ENCODE peak calls at places on chromosomes 3 and 15, in six cellular contexts. One of them, this sample, is unnamed.
A peak's percentile ranks its signal among the peaks of the same experiment; 100 is the strongest.

GRCh38 chr15:58039260-58040035 is 26.1 kb downstream of the ALDH1A2 start:
- DNase-seq in activated CD8-positive, alpha-beta memory T cell treated with anti-CD3 and anti-CD28 coated beads for 24 hours: no peak
- DNase-seq in AG04450: no peak
- DNase-seq in tibial nerve: no peak
- DNase-seq in choroid plexus epithelial cell: no peak
- DNase-seq in pulmonary artery endothelial cell: no peak
- DNase-seq in this sample: no peak

GRCh38 chr3:49600781-49601180 is 46.5 kb downstream of the BSN start:
- DNase-seq in choroid plexus epithelial cell: no peak
- DNase-seq in activated CD8-positive, alpha-beta memory T cell treated with anti-CD3 and anti-CD28 coated beads for 24 hours: no peak
- DNase-seq in pulmonary artery endothelial cell: no peak
- DNase-seq in tibial nerve: no peak
- DNase-seq in AG04450: no peak
- DNase-seq in this sample: peak; percentile 64

GRCh38 chr15:57281357-57281756 is 94.9 kb upstream of the CGNL1 start:
- DNase-seq in tibial nerve: no peak
- DNase-seq in pulmonary artery endothelial cell: no peak
- DNase-seq in choroid plexus epithelial cell: no peak
- DNase-seq in activated CD8-positive, alpha-beta memory T cell treated with anti-CD3 and anti-CD28 coated beads for 24 hours: no peak
- DNase-seq in AG04450: no peak
- DNase-seq in this sample: no peak

GRCh38 chr3:39019299-39019698 is 32.4 kb downstream of the SCN11A start:
- DNase-seq in tibial nerve: no peak
- DNase-seq in activated CD8-positive, alpha-beta memory T cell treated with anti-CD3 and anti-CD28 coated beads for 24 hours: no peak
- DNase-seq in choroid plexus epithelial cell: no peak
- DNase-seq in AG04450: no peak
- DNase-seq in pulmonary artery endothelial cell: no peak
- DNase-seq in this sample: no peak

GRCh38 chr3:177824190-177824786 is 627.0 kb upstream of the TBL1XR1 start:
- DNase-seq in pulmonary artery endothelial cell: peak; percentile 64
- DNase-seq in AG04450: no peak
- DNase-seq in tibial nerve: peak; percentile 57
- DNase-seq in choroid plexus epithelial cell: peak; percentile 89
- DNase-seq in activated CD8-positive, alpha-beta memory T cell treated with anti-CD3 and anti-CD28 coated beads for 24 hours: no peak
- DNase-seq in this sample: no peak

GRCh38 chr3:126982125-126982521 is 792 bp upstream of the PLXNA1 start:
- DNase-seq in choroid plexus epithelial cell: peak; percentile 19
- DNase-seq in tibial nerve: no peak
- DNase-seq in activated CD8-positive, alpha-beta memory T cell treated with anti-CD3 and anti-CD28 coated beads for 24 hours: no peak
- DNase-seq in pulmonary artery endothelial cell: no peak
- DNase-seq in AG04450: no peak
- DNase-seq in this sample: no peak

GRCh38 chr15:58232273-58233065 is 94.3 kb downstream of the AQP9 start:
- DNase-seq in tibial nerve: no peak
- DNase-seq in AG04450: no peak
- DNase-seq in choroid plexus epithelial cell: no peak
- DNase-seq in pulmonary artery endothelial cell: no peak
- DNase-seq in activated CD8-positive, alpha-beta memory T cell treated with anti-CD3 and anti-CD28 coated beads for 24 hours: no peak
- DNase-seq in this sample: no peak

GRCh38 chr15:100710213-100710612 is 107.8 kb downstream of the ASB7 start:
- DNase-seq in pulmonary artery endothelial cell: no peak
- DNase-seq in choroid plexus epithelial cell: no peak
- DNase-seq in tibial nerve: no peak
- DNase-seq in AG04450: no peak
- DNase-seq in activated CD8-positive, alpha-beta memory T cell treated with anti-CD3 and anti-CD28 coated beads for 24 hours: peak; percentile 15
- DNase-seq in this sample: no peak

GRCh38 chr3:189827108-189827507 is 195.9 kb downstream of the TP63 start:
- DNase-seq in pulmonary artery endothelial cell: no peak
- DNase-seq in AG04450: no peak
- DNase-seq in activated CD8-positive, alpha-beta memory T cell treated with anti-CD3 and anti-CD28 coated beads for 24 hours: no peak
- DNase-seq in choroid plexus epithelial cell: no peak
- DNase-seq in tibial nerve: no peak
- DNase-seq in this sample: no peak

GRCh38 chr3:39907981-39908380 is 98.6 kb downstream of the MYRIP start:
- DNase-seq in activated CD8-positive, alpha-beta memory T cell treated with anti-CD3 and anti-CD28 coated beads for 24 hours: no peak
- DNase-seq in AG04450: no peak
- DNase-seq in choroid plexus epithelial cell: no peak
- DNase-seq in tibial nerve: no peak
- DNase-seq in pulmonary artery endothelial cell: peak; percentile 74
- DNase-seq in this sample: no peak

GRCh38 chr15:93087825-93088199 is 1.2 kb downstream of the RGMA start:
- DNase-seq in AG04450: no peak
- DNase-seq in pulmonary artery endothelial cell: no peak
- DNase-seq in tibial nerve: peak; percentile 76
- DNase-seq in activated CD8-positive, alpha-beta memory T cell treated with anti-CD3 and anti-CD28 coated beads for 24 hours: peak; percentile 84
- DNase-seq in choroid plexus epithelial cell: peak; percentile 62
- DNase-seq in this sample: no peak

GRCh38 chr3:64398431-64398830 is 173.2 kb upstream of the PRICKLE2 start:
- DNase-seq in tibial nerve: no peak
- DNase-seq in pulmonary artery endothelial cell: no peak
- DNase-seq in AG04450: no peak
- DNase-seq in choroid plexus epithelial cell: no peak
- DNase-seq in activated CD8-positive, alpha-beta memory T cell treated with anti-CD3 and anti-CD28 coated beads for 24 hours: no peak
- DNase-seq in this sample: no peak

GRCh38 chr3:135229018-135229495 is 434.0 kb downstream of the EPHB1 start:
- DNase-seq in choroid plexus epithelial cell: no peak
- DNase-seq in activated CD8-positive, alpha-beta memory T cell treated with anti-CD3 and anti-CD28 coated beads for 24 hours: no peak
- DNase-seq in tibial nerve: no peak
- DNase-seq in pulmonary artery endothelial cell: no peak
- DNase-seq in AG04450: no peak
- DNase-seq in this sample: peak; percentile 59

GRCh38 chr15:34610388-34610787 is 26.9 kb upstream of the GOLGA8B start:
- DNase-seq in pulmonary artery endothelial cell: no peak
- DNase-seq in tibial nerve: no peak
- DNase-seq in choroid plexus epithelial cell: peak; percentile 53
- DNase-seq in activated CD8-positive, alpha-beta memory T cell treated with anti-CD3 and anti-CD28 coated beads for 24 hours: no peak
- DNase-seq in AG04450: no peak
- DNase-seq in this sample: no peak

GRCh38 chr15:32853667-32854066 is 135.9 kb downstream of the GREM1 start:
- DNase-seq in activated CD8-positive, alpha-beta memory T cell treated with anti-CD3 and anti-CD28 coated beads for 24 hours: no peak
- DNase-seq in AG04450: no peak
- DNase-seq in choroid plexus epithelial cell: peak; percentile 62
- DNase-seq in tibial nerve: no peak
- DNase-seq in pulmonary artery endothelial cell: no peak
- DNase-seq in this sample: no peak

GRCh38 chr15:56959318-56959648 is 40.8 kb downstream of the TCF12 start:
- DNase-seq in pulmonary artery endothelial cell: no peak
- DNase-seq in tibial nerve: no peak
- DNase-seq in AG04450: no peak
- DNase-seq in activated CD8-positive, alpha-beta memory T cell treated with anti-CD3 and anti-CD28 coated beads for 24 hours: no peak
- DNase-seq in choroid plexus epithelial cell: peak; percentile 33
- DNase-seq in this sample: no peak

GRCh38 chr3:147915057-147915456 is 505.9 kb downstream of the ZIC1 start:
- DNase-seq in AG04450: no peak
- DNase-seq in tibial nerve: no peak
- DNase-seq in choroid plexus epithelial cell: peak; percentile 30
- DNase-seq in activated CD8-positive, alpha-beta memory T cell treated with anti-CD3 and anti-CD28 coated beads for 24 hours: no peak
- DNase-seq in pulmonary artery endothelial cell: no peak
- DNase-seq in this sample: no peak

GRCh38 chr3:187533797-187534196 is 136.4 kb downstream of the SST start:
- DNase-seq in activated CD8-positive, alpha-beta memory T cell treated with anti-CD3 and anti-CD28 coated beads for 24 hours: no peak
- DNase-seq in choroid plexus epithelial cell: no peak
- DNase-seq in pulmonary artery endothelial cell: no peak
- DNase-seq in AG04450: no peak
- DNase-seq in tibial nerve: no peak
- DNase-seq in this sample: no peak

GRCh38 chr3:179410317-179410716 is 41.0 kb downstream of the GNB4 start:
- DNase-seq in AG04450: no peak
- DNase-seq in tibial nerve: no peak
- DNase-seq in choroid plexus epithelial cell: peak; percentile 32
- DNase-seq in activated CD8-positive, alpha-beta memory T cell treated with anti-CD3 and anti-CD28 coated beads for 24 hours: no peak
- DNase-seq in pulmonary artery endothelial cell: no peak
- DNase-seq in this sample: no peak

GRCh38 chr15:42138411-42138810 is 18.0 kb downstream of the PLA2G4F start:
- DNase-seq in pulmonary artery endothelial cell: no peak
- DNase-seq in tibial nerve: no peak
- DNase-seq in activated CD8-positive, alpha-beta memory T cell treated with anti-CD3 and anti-CD28 coated beads for 24 hours: no peak
- DNase-seq in choroid plexus epithelial cell: no peak
- DNase-seq in AG04450: no peak
- DNase-seq in this sample: peak; percentile 32

GRCh38 chr15:44729394-44729913 is 6.9 kb upstream of the TRIM69 start:
- DNase-seq in activated CD8-positive, alpha-beta memory T cell treated with anti-CD3 and anti-CD28 coated beads for 24 hours: no peak
- DNase-seq in choroid plexus epithelial cell: no peak
- DNase-seq in tibial nerve: no peak
- DNase-seq in pulmonary artery endothelial cell: no peak
- DNase-seq in AG04450: no peak
- DNase-seq in this sample: no peak

GRCh38 chr3:122200681-122201080 is 17.2 kb downstream of the CASR start:
- DNase-seq in AG04450: no peak
- DNase-seq in tibial nerve: no peak
- DNase-seq in pulmonary artery endothelial cell: no peak
- DNase-seq in choroid plexus epithelial cell: no peak
- DNase-seq in activated CD8-positive, alpha-beta memory T cell treated with anti-CD3 and anti-CD28 coated beads for 24 hours: no peak
- DNase-seq in this sample: no peak

GRCh38 chr3:140630866-140631265 is 47.0 kb upstream of the TRIM42 start:
- DNase-seq in pulmonary artery endothelial cell: no peak
- DNase-seq in AG04450: no peak
- DNase-seq in activated CD8-positive, alpha-beta memory T cell treated with anti-CD3 and anti-CD28 coated beads for 24 hours: no peak
- DNase-seq in tibial nerve: no peak
- DNase-seq in choroid plexus epithelial cell: peak; percentile 42
- DNase-seq in this sample: no peak

GRCh38 chr3:87495946-87496345 is 219.6 kb upstream of the POU1F1 start:
- DNase-seq in tibial nerve: no peak
- DNase-seq in choroid plexus epithelial cell: no peak
- DNase-seq in activated CD8-positive, alpha-beta memory T cell treated with anti-CD3 and anti-CD28 coated beads for 24 hours: no peak
- DNase-seq in AG04450: no peak
- DNase-seq in pulmonary artery endothelial cell: no peak
- DNase-seq in this sample: no peak

GRCh38 chr15:101172421-101173097 is 79.3 kb downstream of the CHSY1 start:
- DNase-seq in pulmonary artery endothelial cell: no peak
- DNase-seq in tibial nerve: no peak
- DNase-seq in activated CD8-positive, alpha-beta memory T cell treated with anti-CD3 and anti-CD28 coated beads for 24 hours: no peak
- DNase-seq in choroid plexus epithelial cell: peak; percentile 47
- DNase-seq in AG04450: no peak
- DNase-seq in this sample: no peak

GRCh38 chr15:40060241-40060961 is 21.4 kb upstream of the SRP14 start:
- DNase-seq in pulmonary artery endothelial cell: no peak
- DNase-seq in tibial nerve: no peak
- DNase-seq in choroid plexus epithelial cell: no peak
- DNase-seq in AG04450: no peak
- DNase-seq in activated CD8-positive, alpha-beta memory T cell treated with anti-CD3 and anti-CD28 coated beads for 24 hours: no peak
- DNase-seq in this sample: no peak

GRCh38 chr3:158771577-158771976 is 30.3 kb upstream of the MFSD1 start:
- DNase-seq in tibial nerve: no peak
- DNase-seq in choroid plexus epithelial cell: no peak
- DNase-seq in pulmonary artery endothelial cell: no peak
- DNase-seq in AG04450: no peak
- DNase-seq in activated CD8-positive, alpha-beta memory T cell treated with anti-CD3 and anti-CD28 coated beads for 24 hours: no peak
- DNase-seq in this sample: no peak

GRCh38 chr3:10344147-10344943 is 23.4 kb upstream of the SEC13 start:
- DNase-seq in pulmonary artery endothelial cell: no peak
- DNase-seq in choroid plexus epithelial cell: peak; percentile 68
- DNase-seq in activated CD8-positive, alpha-beta memory T cell treated with anti-CD3 and anti-CD28 coated beads for 24 hours: peak; percentile 83
- DNase-seq in AG04450: no peak
- DNase-seq in tibial nerve: no peak
- DNase-seq in this sample: no peak

GRCh38 chr3:157374931-157375330 is 61.7 kb upstream of the PTX3 start:
- DNase-seq in tibial nerve: no peak
- DNase-seq in pulmonary artery endothelial cell: no peak
- DNase-seq in AG04450: no peak
- DNase-seq in choroid plexus epithelial cell: no peak
- DNase-seq in activated CD8-positive, alpha-beta memory T cell treated with anti-CD3 and anti-CD28 coated beads for 24 hours: no peak
- DNase-seq in this sample: no peak

GRCh38 chr15:60212536-60212935 is 185.2 kb downstream of the ANXA2 start:
- DNase-seq in choroid plexus epithelial cell: peak; percentile 3
- DNase-seq in activated CD8-positive, alpha-beta memory T cell treated with anti-CD3 and anti-CD28 coated beads for 24 hours: no peak
- DNase-seq in AG04450: no peak
- DNase-seq in tibial nerve: no peak
- DNase-seq in pulmonary artery endothelial cell: no peak
- DNase-seq in this sample: no peak

GRCh38 chr15:79154491-79155182 is 64.1 kb upstream of the RASGRF1 start:
- DNase-seq in tibial nerve: no peak
- DNase-seq in activated CD8-positive, alpha-beta memory T cell treated with anti-CD3 and anti-CD28 coated beads for 24 hours: no peak
- DNase-seq in choroid plexus epithelial cell: peak; percentile 28
- DNase-seq in AG04450: no peak
- DNase-seq in pulmonary artery endothelial cell: no peak
- DNase-seq in this sample: no peak

GRCh38 chr15:68310811-68311463 is 33.4 kb downstream of the FEM1B start:
- DNase-seq in tibial nerve: no peak
- DNase-seq in activated CD8-positive, alpha-beta memory T cell treated with anti-CD3 and anti-CD28 coated beads for 24 hours: no peak
- DNase-seq in pulmonary artery endothelial cell: no peak
- DNase-seq in AG04450: no peak
- DNase-seq in choroid plexus epithelial cell: no peak
- DNase-seq in this sample: peak; percentile 78

GRCh38 chr3:25589104-25589782 is 75.5 kb downstream of the TOP2B start:
- DNase-seq in AG04450: no peak
- DNase-seq in tibial nerve: no peak
- DNase-seq in pulmonary artery endothelial cell: no peak
- DNase-seq in choroid plexus epithelial cell: no peak
- DNase-seq in activated CD8-positive, alpha-beta memory T cell treated with anti-CD3 and anti-CD28 coated beads for 24 hours: no peak
- DNase-seq in this sample: no peak

GRCh38 chr15:74807302-74807701 is 5.3 kb upstream of the LMAN1L start:
- DNase-seq in activated CD8-positive, alpha-beta memory T cell treated with anti-CD3 and anti-CD28 coated beads for 24 hours: no peak
- DNase-seq in choroid plexus epithelial cell: peak; percentile 65
- DNase-seq in pulmonary artery endothelial cell: no peak
- DNase-seq in tibial nerve: no peak
- DNase-seq in AG04450: no peak
- DNase-seq in this sample: no peak

This sample was measured in osteocyte.